ENCODE peak calls at places on chromosomes 1 and 21, in ten cellular contexts. V is IMR-90, T is esophagus squamous epithelium, S is kidney, W is brain microvascular endothelial cell, N is OCI-LY7, U is sigmoid colon, J is right atrium auricular region, X is lower lobe of right lung, G is HCT116. Y is an unnamed sample.
A peak's percentile ranks its signal among the peaks of the same experiment; 100 is the strongest.

GRCh38 chr1:197314672-197315071 is 46.6 kb downstream of the CRB1 start:
- DNase-seq in V (no peak), T (no peak), S (no peak), W (no peak), N (no peak), U (no peak), J (no peak), X (no peak), G (no peak), Y (no peak)

GRCh38 chr1:233707153-233707905 is 93.4 kb downstream of the KCNK1 start:
- DNase-seq in V (peak; percentile 1), T (no peak), S (no peak), W (no peak), N (no peak), U (no peak), J (no peak), X (no peak), G (peak; percentile 77), Y (no peak)

GRCh38 chr1:201760516-201760915 is 68.4 kb upstream of the IPO9 start:
- DNase-seq in V (peak; percentile 50), T (no peak), S (no peak), W (peak; percentile 51), N (no peak), U (no peak), J (no peak), X (no peak), G (no peak), Y (no peak)

GRCh38 chr1:5945445-5945844 is 46.8 kb downstream of the NPHP4 start:
- DNase-seq in V (no peak), T (no peak), S (no peak), W (no peak), N (no peak), U (no peak), J (peak; percentile 30), X (no peak), G (no peak), Y (peak; percentile 21)

GRCh38 chr1:119298687-119299086 is 69.9 kb upstream of the HAO2 start:
- DNase-seq in V (peak; percentile 4), T (no peak), S (no peak), W (peak; percentile 51), N (no peak), U (no peak), J (no peak), X (no peak), G (no peak), Y (no peak)

GRCh38 chr1:117093091-117093534 is 28.4 kb downstream of the TRIM45 start:
- DNase-seq in V (peak; percentile 100), T (no peak), S (no peak), W (peak; percentile 97), N (no peak), U (peak; percentile 83), J (peak; percentile 80), X (no peak), G (no peak), Y (no peak)

GRCh38 chr21:46220847-46221246 is 7.7 kb downstream of the LSS start:
- DNase-seq in V (no peak), T (no peak), S (peak; percentile 22), W (no peak), N (no peak), U (peak; percentile 50), J (no peak), X (no peak), G (no peak), Y (no peak)

GRCh38 chr1:112304612-112305011 is 91.4 kb upstream of the CTTNBP2NL start:
- DNase-seq in V (no peak), T (no peak), S (no peak), W (no peak), N (no peak), U (no peak), J (no peak), X (no peak), G (no peak), Y (no peak)

GRCh38 chr1:117615474-117615873 is 9.6 kb downstream of the TENT5C start:
- DNase-seq in V (no peak), T (no peak), S (no peak), W (no peak), N (peak; percentile 70), U (no peak), J (no peak), X (no peak), G (no peak), Y (no peak)

GRCh38 chr1:50175711-50176562 is 67.2 kb downstream of the ELAVL4 start:
- DNase-seq in V (no peak), T (no peak), S (no peak), W (no peak), N (no peak), U (no peak), J (no peak), X (no peak), G (no peak), Y (no peak)

GRCh38 chr1:1069711-1070676 is 4.1 kb downstream of the RNF223 start:
- DNase-seq in V (peak; percentile 29), T (no peak), S (peak; percentile 91), W (no peak), N (peak; percentile 72), U (no peak), J (no peak), X (no peak), G (no peak), Y (no peak)

GRCh38 chr1:4602536-4603316 is 51.7 kb upstream of the AJAP1 start:
- DNase-seq in V (no peak), T (no peak), S (peak; percentile 38), W (no peak), N (no peak), U (peak; percentile 2), J (no peak), X (no peak), G (no peak), Y (no peak)

GRCh38 chr1:78370779-78371482 is 119.8 kb upstream of the PTGFR start:
- DNase-seq in V (peak; percentile 89), T (no peak), S (no peak), W (peak; percentile 53), N (no peak), U (no peak), J (no peak), X (no peak), G (no peak), Y (no peak)

GRCh38 chr1:228274452-228275153 is 66.8 kb downstream of the OBSCN start:
- DNase-seq in V (no peak), T (no peak), S (no peak), W (no peak), N (no peak), U (peak; percentile 55), J (no peak), X (peak; percentile 40), G (no peak), Y (peak; percentile 47)

GRCh38 chr1:6601049-6601864 is 1.4 kb downstream of the KLHL21 start:
- DNase-seq in V (peak; percentile 97), T (peak; percentile 71), S (peak; percentile 88), W (peak; percentile 91), N (peak; percentile 55), U (peak; percentile 94), J (peak; percentile 93), X (peak; percentile 75), G (peak; percentile 68), Y (peak; percentile 79)

GRCh38 chr1:95003433-95003738 is 69.4 kb downstream of the ALG14 start:
- DNase-seq in V (peak; percentile 52), T (no peak), S (no peak), W (no peak), N (no peak), U (no peak), J (no peak), X (no peak), G (no peak), Y (no peak)

GRCh38 chr1:74235153-74235552 is at the start of gene TNNI3K:
- DNase-seq in V (no peak), T (no peak), S (no peak), W (no peak), N (no peak), U (no peak), J (no peak), X (no peak), G (no peak), Y (no peak)
- H3K27ac ChIP-seq in V (no peak within 1 kb of the TSS), T (no peak within 1 kb of the TSS), S (no peak within 1 kb of the TSS), W (no peak within 1 kb of the TSS), N (no peak within 1 kb of the TSS), U (no peak within 1 kb of the TSS), J (no peak within 1 kb of the TSS), X (no peak within 1 kb of the TSS), G (no peak within 1 kb of the TSS), Y (no peak within 1 kb of the TSS)

GRCh38 chr1:106498238-106498637 is 558.2 kb upstream of the PRMT6 start:
- DNase-seq in V (no peak), T (no peak), S (no peak), W (no peak), N (no peak), U (no peak), J (no peak), X (no peak), G (no peak), Y (no peak)

GRCh38 chr1:106492876-106493275 is 563.6 kb upstream of the PRMT6 start:
- DNase-seq in V (no peak), T (no peak), S (no peak), W (no peak), N (no peak), U (no peak), J (no peak), X (no peak), G (no peak), Y (no peak)

GRCh38 chr1:106494646-106495045 is 561.8 kb upstream of the PRMT6 start:
- DNase-seq in V (no peak), T (no peak), S (no peak), W (no peak), N (no peak), U (no peak), J (no peak), X (no peak), G (no peak), Y (no peak)
- H3K4me3 ChIP-seq in V (no peak overlapping the region), T (no peak overlapping the region), S (no peak overlapping the region), W (no peak overlapping the region), N (no peak overlapping the region), U (no peak overlapping the region), J (no peak overlapping the region), X (no peak overlapping the region), G (no peak overlapping the region), Y (no peak overlapping the region)

GRCh38 chr1:223557125-223557465 is 108.4 kb downstream of the CAPN8 start:
- DNase-seq in V (no peak), T (no peak), S (no peak), W (no peak), N (no peak), U (no peak), J (no peak), X (no peak), G (no peak), Y (no peak)
- TF ChIP-seq CTCF in V (no peak), T (no peak), S (no peak), W (no peak), N (peak; percentile 28), U (no peak), J (no peak), X (no peak), G (no peak), Y (no peak)

DNA sequence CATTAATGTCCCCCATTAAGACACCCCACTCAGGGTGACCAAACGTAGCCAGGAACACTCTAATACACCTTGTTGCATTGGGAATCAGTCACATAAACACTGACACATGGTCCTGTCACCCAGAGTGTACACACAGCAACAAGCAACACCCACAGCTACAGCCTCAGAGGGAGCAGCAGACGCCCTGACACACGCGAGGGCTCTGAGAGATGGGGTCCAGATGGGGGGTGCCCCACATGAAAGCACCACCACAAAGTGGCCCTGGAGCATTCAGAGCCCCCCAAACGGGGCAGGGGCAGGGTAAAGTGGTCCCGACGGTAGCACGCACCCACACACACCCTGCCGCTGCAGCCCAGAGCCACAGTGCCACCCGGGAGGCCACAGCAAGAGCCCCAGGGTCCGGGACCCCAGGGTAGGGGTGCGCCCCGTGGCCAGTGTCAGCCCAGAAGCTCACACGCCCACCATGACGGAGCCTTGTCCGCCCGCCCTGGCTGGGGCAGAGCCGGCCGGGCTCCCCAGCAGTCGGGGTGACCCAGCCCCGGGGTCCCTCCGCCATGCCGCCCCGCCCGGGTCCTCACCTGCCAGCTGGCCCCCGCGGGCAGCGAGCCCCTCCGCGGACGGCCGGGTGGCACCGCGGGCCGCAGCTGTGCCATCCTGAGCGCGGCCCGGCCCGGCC is 47.3 kb downstream of the RAP1GAP start:
- DNase-seq in V (no peak), T (no peak), S (no peak), W (no peak), N (no peak), U (no peak), J (no peak), X (no peak), G (no peak), Y (no peak)
- H3K27ac ChIP-seq in V (no peak overlapping the region), T (peak overlapping the region; percentile 64), S (peak overlapping the region; percentile 69), W (no peak overlapping the region), N (no peak overlapping the region), U (no peak overlapping the region), J (no peak overlapping the region), X (no peak overlapping the region), G (peak overlapping the region; percentile 51), Y (no peak overlapping the region)